ENCODE peak calls at places on chromosomes 16 and 17, in nine cellular contexts. A is WTC11; N is stimulated activated CD4-positive, alpha-beta T cell treated with anti-CD3 and anti-CD28 coated beads, Interleukin-2, amount 100 ng/mL, for 24 hours; O is ELF-1; W is COR-L47; H is T-helper 1 cell; J is naive thymus-derived CD8-positive, alpha-beta T cell; Y is iris pigment epithelial cell; F is small intestine. E is an unnamed sample.

GRCh38 chr16:29898786-29899515 is 399 bp downstream of the SEZ6L2 start:
- DNase-seq in N (no peak), F (no peak), Y (no peak), H (no peak), W (peak; percentile 62), O (peak; percentile 39), J (no peak), A (peak; percentile 83), E (peak; percentile 80)

GRCh38 chr16:87391324-87391949 is 699 bp upstream of the MAP1LC3B start:
- DNase-seq in W (no peak), J (no peak), N (peak; percentile 38), Y (no peak), H (no peak), A (peak; percentile 59), F (peak; percentile 56), O (peak; percentile 70), E (peak; percentile 77)

GRCh38 chr17:65231086-65231485 is 93.9 kb downstream of the RGS9 start:
- DNase-seq in F (no peak), N (no peak), O (no peak), H (no peak), Y (no peak), W (no peak), J (no peak), A (no peak), E (no peak)

GRCh38 chr17:62162898-62163297 is 97.8 kb upstream of the MED13 start:
- DNase-seq in F (peak; percentile 49), N (no peak), J (no peak), A (no peak), W (no peak), Y (no peak), O (no peak), H (no peak), E (no peak)

GRCh38 chr16:27740496-27741201 is 190.7 kb downstream of the KATNIP start:
- DNase-seq in H (no peak), N (no peak), F (no peak), Y (peak; percentile 12), A (no peak), W (no peak), J (no peak), O (no peak), E (no peak)

GRCh38 chr17:46770818-46771600 is 47.5 kb downstream of the WNT3 start:
- DNase-seq in N (no peak), F (peak; percentile 39), J (peak; percentile 34), H (no peak), Y (peak; percentile 36), O (peak; percentile 75), A (peak; percentile 52), W (no peak), E (peak; percentile 92)

GRCh38 chr17:39629494-39629880 is 2.7 kb downstream of the PPP1R1B start:
- DNase-seq in J (no peak), N (no peak), F (peak; percentile 82), W (peak; percentile 10), A (no peak), H (no peak), Y (no peak), O (no peak), E (no peak)

GRCh38 chr17:81329279-81329926 is 34.3 kb upstream of the SLC38A10 start:
- DNase-seq in A (peak; percentile 69), H (no peak), N (no peak), F (peak; percentile 95), J (no peak), Y (peak; percentile 91), O (peak; percentile 96), W (no peak), E (peak; percentile 65)

GRCh38 chr16:70646260-70647241 is at the start of gene IL34:
- DNase-seq in J (no peak), Y (no peak), H (no peak), N (no peak), A (no peak), W (peak; percentile 18), F (no peak), O (peak; percentile 50), E (no peak)

GRCh38 chr17:70168979-70169706 is at the start of gene KCNJ2:
- DNase-seq in O (peak; percentile 86), F (peak; percentile 87), H (peak; percentile 12), Y (peak; percentile 87), W (peak; percentile 71), A (peak; percentile 89), J (peak; percentile 5), N (peak; percentile 38), E (peak; percentile 95)

E was measured in neural progenitor cell.